ENCODE peak calls at places on chromosomes 5 and 9, in five cellular contexts. I, Z, R, V and W are unnamed samples.

GRCh38 chr9:99226054-99226453 is 4.0 kb downstream of the SEC61B start:
- DNase-seq in I (no peak), Z (no peak), R (no peak), V (no peak), W (no peak)

GRCh38 chr5:145681686-145682085 is 153.5 kb downstream of the PRELID2 start:
- DNase-seq in I (no peak), Z (peak), R (no peak), V (no peak), W (peak)

GRCh38 chr5:116637149-116637740 is 62.6 kb upstream of the SEMA6A start:
- DNase-seq in I (no peak), Z (no peak), R (no peak), V (no peak), W (no peak)

GRCh38 chr9:89122944-89123343 is 55.7 kb downstream of the SHC3 start:
- DNase-seq in I (no peak), Z (no peak), R (no peak), V (no peak), W (no peak)

GRCh38 chr5:8829322-8830029 is 716.4 kb downstream of the SEMA5A start:
- DNase-seq in I (no peak), Z (no peak), R (no peak), V (no peak), W (no peak)

GRCh38 chr5:149822310-149822709 is 92.2 kb downstream of the PPARGC1B start:
- DNase-seq in I (no peak), Z (no peak), R (no peak), V (no peak), W (no peak)

GRCh38 chr9:27368317-27368985 is 71.5 kb upstream of the EQTN start:
- DNase-seq in I (no peak), Z (peak), R (no peak), V (no peak), W (peak)

GRCh38 chr5:180630426-180630825 is 19.0 kb downstream of the FLT4 start:
- DNase-seq in I (no peak), Z (no peak), R (no peak), V (no peak), W (peak)

GRCh38 chr9:95817205-95817604 is 58.3 kb upstream of the ERCC6L2 start:
- DNase-seq in I (no peak), Z (no peak), R (no peak), V (no peak), W (no peak)

GRCh38 chr9:121301881-121302286 is 33.9 kb downstream of the GSN start:
- DNase-seq in I (no peak), Z (no peak), R (no peak), V (no peak), W (no peak)

GRCh38 chr5:164191240-164191639 is 685.8 kb downstream of the MAT2B start:
- DNase-seq in I (no peak), Z (no peak), R (no peak), V (peak), W (peak)

GRCh38 chr9:18393340-18394130 is 80.4 kb upstream of the ADAMTSL1 start:
- DNase-seq in I (no peak), Z (peak), R (no peak), V (no peak), W (peak)

GRCh38 chr5:140261403-140262171 is 41.3 kb downstream of the PFDN1 start:
- DNase-seq in I (no peak), Z (peak), R (no peak), V (peak), W (no peak)

GRCh38 chr9:27383524-27383923 is 86.6 kb upstream of the EQTN start:
- DNase-seq in I (no peak), Z (no peak), R (no peak), V (no peak), W (no peak)

GRCh38 chr5:126178521-126178920 is 244.7 kb upstream of the GRAMD2B start:
- DNase-seq in I (no peak), Z (no peak), R (no peak), V (no peak), W (peak)

GRCh38 chr9:10443805-10444204 is 169.0 kb downstream of the PTPRD start:
- DNase-seq in I (no peak), Z (no peak), R (no peak), V (no peak), W (no peak)

GRCh38 chr5:136193396-136193935 is 504 bp upstream of the SMIM32 start:
- DNase-seq in I (no peak), Z (no peak), R (no peak), V (no peak), W (no peak)

GRCh38 chr5:57382665-57383064 is 99.9 kb downstream of the ACTBL2 start:
- DNase-seq in I (no peak), Z (no peak), R (no peak), V (no peak), W (no peak)
- H3K27ac ChIP-seq in I (no peak), Z (no peak), R (no peak), V (no peak), W (no peak)

DNA sequence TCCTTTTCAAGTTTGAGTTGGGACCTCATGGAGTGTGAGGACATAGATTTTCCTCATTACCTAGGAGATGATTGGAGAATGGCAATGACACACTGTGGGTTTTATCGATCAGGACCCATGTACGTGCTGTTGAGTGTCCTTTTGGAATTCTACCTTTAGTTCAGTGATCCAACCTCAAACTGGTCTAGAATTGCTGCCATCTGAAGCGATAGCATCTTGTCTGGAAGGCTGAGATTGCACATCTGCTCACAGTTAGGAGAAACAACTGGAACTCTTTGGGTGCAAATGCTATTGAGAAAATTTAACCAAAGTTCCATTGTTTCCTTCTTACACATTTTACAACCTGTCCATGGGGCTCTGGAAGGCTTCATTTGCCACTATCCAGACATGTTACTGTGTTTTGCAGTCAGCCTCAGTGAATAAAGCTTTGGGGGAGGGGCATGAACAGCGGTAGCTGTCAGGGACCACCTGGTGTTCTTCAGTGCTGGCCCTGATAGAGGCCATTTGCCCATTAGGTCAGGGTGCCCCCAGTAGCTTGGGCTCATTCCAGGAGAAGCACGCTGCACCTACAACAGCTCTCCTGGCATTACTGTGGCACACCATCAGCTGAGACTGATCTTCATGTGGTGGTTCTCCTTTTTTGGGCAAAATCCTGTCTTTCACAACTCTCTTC is 123.1 kb downstream of the PDE8B start:
- DNase-seq in I (no peak), Z (no peak), R (no peak), V (no peak), W (no peak)
- H3K27ac ChIP-seq in I (no peak), Z (no peak), R (no peak), V (no peak), W (no peak)

DNA sequence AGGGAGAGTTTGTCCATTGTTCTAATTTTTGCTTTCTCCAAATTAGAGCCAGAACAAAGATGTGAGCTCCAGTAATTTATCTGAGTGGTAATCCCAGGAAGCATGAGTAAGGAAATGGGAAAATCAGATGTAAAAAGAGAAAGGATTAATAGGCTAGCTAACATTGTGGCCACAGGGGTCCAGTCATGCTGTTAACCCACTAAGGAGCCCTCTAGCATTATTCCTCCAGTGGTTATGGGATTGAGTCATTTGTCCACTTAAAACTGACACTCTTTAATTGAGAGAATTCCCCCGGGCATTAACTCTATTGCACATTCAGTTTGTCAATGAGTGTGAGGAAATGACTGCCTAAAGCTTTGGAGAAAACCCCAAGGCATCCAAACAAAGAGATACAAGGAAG is 700.3 kb upstream of the TYRP1 start:
- DNase-seq in I (no peak), Z (no peak), R (no peak), V (no peak), W (no peak)
- H3K27ac ChIP-seq in I (no peak), Z (no peak), R (no peak), V (no peak), W (no peak)

DNA sequence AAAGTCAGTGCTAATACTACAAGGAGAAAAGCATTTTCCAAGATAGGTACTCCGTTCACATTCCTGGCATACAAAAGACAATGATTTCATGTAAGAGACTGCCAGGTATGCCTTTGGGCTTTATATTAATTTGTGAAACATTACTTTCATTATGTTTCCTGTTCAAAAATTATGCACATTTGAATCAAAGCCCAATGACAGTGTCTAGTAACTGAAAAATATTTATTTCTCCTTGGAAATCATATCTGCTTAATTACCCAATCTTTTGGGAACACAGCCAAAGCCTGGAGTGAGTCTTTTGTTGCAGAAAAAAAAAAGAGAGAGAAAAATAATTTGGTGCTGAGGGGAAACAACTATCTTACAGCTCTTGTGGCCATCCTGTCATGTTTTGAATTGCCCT is 238.1 kb upstream of the NUDT12 start:
- DNase-seq in I (no peak), Z (no peak), R (no peak), V (no peak), W (no peak)
- H3K27ac ChIP-seq in I (no peak), Z (no peak), R (no peak), V (no peak), W (no peak)

GRCh38 chr5:57843016-57843402 is 360.4 kb upstream of the ACTBL2 start:
- DNase-seq in I (no peak), Z (no peak), R (no peak), V (no peak), W (no peak)
- H3K27ac ChIP-seq in I (no peak), Z (no peak), R (no peak), V (no peak), W (no peak)

DNA sequence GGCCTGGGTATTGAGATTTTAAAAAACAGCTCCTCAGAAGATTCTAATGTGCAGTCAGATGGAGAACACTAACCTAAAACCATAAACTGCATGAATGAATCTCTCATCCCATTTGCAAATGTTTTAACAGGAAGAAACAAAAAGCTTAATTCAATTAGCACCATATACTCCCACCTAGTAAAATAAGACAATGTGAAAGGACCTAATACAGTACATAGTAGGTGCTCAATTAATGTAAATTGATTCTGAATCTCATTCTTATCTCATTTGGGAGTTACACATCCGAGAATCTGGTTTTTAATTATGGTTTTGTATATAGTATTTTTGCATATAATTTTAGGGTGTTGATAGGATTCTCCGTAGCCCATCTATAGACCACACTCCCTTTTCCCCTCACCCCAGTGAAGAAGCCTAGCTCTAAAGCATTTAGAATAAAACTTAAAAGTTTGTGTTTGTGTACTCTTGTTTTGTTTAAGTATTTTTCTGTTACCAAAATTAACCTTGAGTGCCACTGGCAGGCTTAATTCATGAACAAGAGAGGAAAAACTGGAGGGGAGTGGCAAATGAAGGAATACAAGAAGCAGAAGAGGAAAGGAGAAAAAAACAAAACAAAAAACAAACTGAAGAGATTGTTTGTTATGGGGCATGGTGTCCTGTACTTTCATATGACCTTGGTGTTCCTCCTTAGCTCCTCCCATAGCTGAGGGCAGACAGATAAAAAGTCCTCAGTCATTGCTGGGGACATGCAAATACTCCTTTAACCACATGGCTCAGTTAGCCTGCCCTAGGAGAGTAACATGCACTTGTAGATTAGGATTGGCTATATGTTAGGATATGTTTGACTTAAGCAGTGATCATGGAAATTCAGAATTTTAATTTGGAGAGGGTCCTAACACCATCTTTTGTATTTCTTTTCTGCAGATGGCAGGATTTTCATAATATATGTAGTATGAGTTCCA is 1.2 kb downstream of the RNF14 start:
- DNase-seq in I (no peak), Z (no peak), R (no peak), V (no peak), W (no peak)
- H3K27ac ChIP-seq in I (peak), Z (peak), R (peak), V (peak), W (peak)